ENCODE peak calls at places on chromosomes 16 and 17, in seven cellular contexts. Y is cardiac fibroblast, H is A549, L is endodermal cell, E is AG10803, J is HCT116, R is pancreas. K is an unnamed sample.

GRCh38 chr17:1058423-1059130 is 61.6 kb downstream of the TIMM22 start:
- DNase-seq in L (peak; percentile 95), Y (peak; percentile 40), R (peak; percentile 60), E (peak; percentile 24), H (peak; percentile 76), J (peak; percentile 51), K (no peak)

GRCh38 chr17:82399030-82399429 is 19.1 kb upstream of the HEXD start:
- DNase-seq in H (no peak), L (no peak), J (no peak), R (no peak), E (peak; percentile 99), Y (peak; percentile 71), K (no peak)

GRCh38 chr17:63974594-63975192 is 2.0 kb upstream of the SCN4A start:
- DNase-seq in H (no peak), R (no peak), E (peak; percentile 41), L (peak; percentile 77), J (peak; percentile 57), Y (no peak), K (no peak)

GRCh38 chr17:58320570-58321323 is 7.8 kb downstream of the TSPOAP1 start:
- DNase-seq in R (no peak), L (peak; percentile 37), Y (no peak), H (no peak), E (no peak), J (no peak), K (no peak)

GRCh38 chr17:66349549-66350245 is 47.3 kb downstream of the PRKCA start:
- DNase-seq in L (peak; percentile 75), E (no peak), R (no peak), J (no peak), H (no peak), Y (no peak), K (no peak)

GRCh38 chr17:82648761-82649474 is 674 bp upstream of the WDR45B start:
- DNase-seq in J (no peak), E (no peak), R (peak; percentile 82), L (no peak), H (peak; percentile 38), Y (no peak), K (no peak)

GRCh38 chr16:85557976-85558589 is 55.0 kb upstream of the GSE1 start:
- DNase-seq in Y (no peak), E (no peak), H (no peak), R (no peak), L (peak; percentile 71), J (no peak), K (no peak)

GRCh38 chr16:58615280-58615679 is 14.3 kb downstream of the CNOT1 start:
- DNase-seq in Y (peak; percentile 6), H (no peak), L (no peak), R (no peak), J (no peak), E (peak; percentile 50), K (no peak)

GRCh38 chr17:76088041-76088867 is 9.3 kb downstream of the ZACN start:
- DNase-seq in L (peak; percentile 88), Y (no peak), R (no peak), E (no peak), H (no peak), J (no peak), K (no peak)

GRCh38 chr17:19376799-19377198 is 1.5 kb upstream of the MAPK7 start:
- DNase-seq in J (peak; percentile 33), H (no peak), R (no peak), E (no peak), L (peak; percentile 34), Y (no peak), K (no peak)

GRCh38 chr17:42126836-42127235 is 4.2 kb downstream of the HSPB9 start:
- DNase-seq in H (no peak), R (no peak), J (no peak), L (no peak), E (no peak), Y (no peak), K (no peak)

GRCh38 chr17:82449136-82449882 is 1.2 kb downstream of the CYBC1 start:
- DNase-seq in L (peak; percentile 82), Y (no peak), E (no peak), J (no peak), H (no peak), R (no peak), K (no peak)

GRCh38 chr17:59538195-59538909 is 27.1 kb upstream of the DHX40 start:
- DNase-seq in J (no peak), H (no peak), Y (no peak), E (no peak), R (no peak), L (no peak), K (no peak)

GRCh38 chr17:83200231-83200699 is 120.9 kb downstream of the METRNL start:
- DNase-seq in Y (no peak), R (peak; percentile 62), H (no peak), L (no peak), E (peak; percentile 90), J (no peak), K (no peak)

GRCh38 chr17:73695035-73695738 is 50.9 kb upstream of the SDK2 start:
- DNase-seq in H (no peak), J (no peak), L (peak; percentile 33), E (no peak), R (no peak), Y (no peak), K (no peak)

GRCh38 chr17:50817142-50817751 is 18.1 kb upstream of the WFIKKN2 start:
- DNase-seq in E (no peak), J (peak; percentile 34), R (peak; percentile 61), L (peak; percentile 83), Y (peak; percentile 43), H (peak; percentile 43), K (no peak)

GRCh38 chr17:71339219-71339618 is 781.6 kb upstream of the SOX9 start:
- DNase-seq in R (no peak), J (no peak), L (no peak), H (no peak), E (no peak), Y (peak; percentile 55), K (peak; percentile 39)

GRCh38 chr17:7237761-7238417 is 1.4 kb downstream of the PHF23 start:
- DNase-seq in Y (peak; percentile 79), J (no peak), H (peak; percentile 78), R (peak; percentile 91), L (peak; percentile 95), E (peak; percentile 57), K (no peak)

DNA sequence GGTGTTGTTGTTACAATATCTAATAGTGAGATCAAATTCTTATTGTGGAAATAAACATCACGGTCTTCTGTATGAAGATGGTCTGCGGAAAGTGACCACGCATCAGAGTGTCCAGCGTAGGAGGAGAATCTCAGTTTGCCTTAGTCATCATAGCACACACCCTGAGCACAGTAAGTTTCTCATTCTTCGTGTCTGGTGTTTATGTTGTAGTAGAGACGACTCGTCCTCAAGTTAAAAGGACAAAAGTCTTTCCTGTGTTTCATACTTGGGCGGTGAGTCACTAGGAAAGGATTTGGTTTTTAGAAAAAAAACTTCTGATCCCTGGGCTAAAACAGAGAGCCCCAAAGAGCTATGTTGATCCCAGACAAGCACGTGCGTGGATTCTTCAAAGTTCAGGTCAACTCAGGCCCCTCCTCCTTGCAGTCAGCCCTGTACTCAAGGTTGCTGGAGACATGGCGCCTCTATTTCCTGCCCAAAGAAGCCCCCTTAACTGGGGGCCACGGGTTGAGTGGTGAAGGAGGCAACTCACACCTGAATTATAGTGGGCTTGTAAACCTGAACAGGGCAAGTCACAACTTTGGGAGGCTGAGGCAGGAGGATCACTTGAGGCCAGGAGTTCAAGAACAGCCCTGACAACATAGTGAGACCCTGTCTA is 170.4 kb downstream of the ZFHX3 start:
- DNase-seq in Y (peak; percentile 77), R (no peak), H (peak; percentile 75), J (peak; percentile 83), E (peak; percentile 80), L (peak; percentile 60), K (peak; percentile 77)
- H3K4me3 ChIP-seq in Y (no peak overlapping the region), R (no peak overlapping the region), H (no peak overlapping the region), J (peak overlapping the region; percentile 32), E (no peak overlapping the region), L (no peak overlapping the region), K (no peak overlapping the region)

GRCh38 chr17:49498037-49498615 is 3.0 kb downstream of the NGFR start:
- DNase-seq in E (no peak), Y (no peak), J (no peak), R (no peak), H (peak; percentile 51), L (peak; percentile 88), K (no peak)
- TF ChIP-seq CTCF in E (no peak), Y (no peak), J (peak; percentile 20), R (no peak), H (no peak), L (peak; percentile 69), K (peak; percentile 20)

DNA sequence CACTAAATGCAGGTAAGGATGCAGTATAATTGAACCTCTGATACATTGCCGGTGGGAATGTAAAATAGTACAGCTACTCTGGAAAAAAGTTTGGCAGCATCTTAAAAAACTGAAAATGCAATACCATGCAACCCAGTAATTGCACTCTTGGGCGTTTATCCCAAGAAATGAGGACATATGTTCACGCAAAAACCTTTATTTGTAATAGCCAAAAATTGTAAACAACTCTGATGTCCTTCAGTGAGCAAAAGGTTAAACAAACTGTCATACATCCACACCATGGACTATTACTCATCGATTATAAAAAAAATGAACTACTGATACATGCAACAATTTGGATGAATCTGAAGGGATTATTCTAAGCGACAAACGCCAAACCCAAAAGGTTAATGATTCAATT is 16.9 kb downstream of the SYNRG start:
- DNase-seq in L (no peak), H (no peak), J (no peak), R (no peak), Y (no peak), E (peak; percentile 17), K (no peak)
- H3K4me3 ChIP-seq in L (no peak overlapping the region), H (no peak overlapping the region), J (no peak overlapping the region), R (no peak overlapping the region), Y (no peak overlapping the region), E (no peak overlapping the region), K (no peak overlapping the region)

GRCh38 chr17:78316115-78316866 is 43.6 kb downstream of the SOCS3 start:
- DNase-seq in Y (no peak), L (peak; percentile 86), E (no peak), J (no peak), R (no peak), H (peak; percentile 61), K (no peak)

GRCh38 chr17:78313735-78314648 is 45.9 kb downstream of the SOCS3 start:
- DNase-seq in R (peak; percentile 86), J (peak; percentile 92), Y (peak; percentile 86), E (peak; percentile 45), H (peak; percentile 95), L (peak; percentile 98), K (no peak)

GRCh38 chr17:78315355-78316114 is 44.3 kb downstream of the SOCS3 start:
- DNase-seq in H (peak; percentile 94), Y (peak; percentile 94), L (peak; percentile 86), R (peak; percentile 60), J (peak; percentile 88), E (peak; percentile 83), K (no peak)

GRCh38 chr17:78316867-78317816 is 42.7 kb downstream of the SOCS3 start:
- DNase-seq in H (peak; percentile 84), Y (peak; percentile 56), E (no peak), L (peak; percentile 96), J (no peak), R (no peak), K (no peak)

DNA sequence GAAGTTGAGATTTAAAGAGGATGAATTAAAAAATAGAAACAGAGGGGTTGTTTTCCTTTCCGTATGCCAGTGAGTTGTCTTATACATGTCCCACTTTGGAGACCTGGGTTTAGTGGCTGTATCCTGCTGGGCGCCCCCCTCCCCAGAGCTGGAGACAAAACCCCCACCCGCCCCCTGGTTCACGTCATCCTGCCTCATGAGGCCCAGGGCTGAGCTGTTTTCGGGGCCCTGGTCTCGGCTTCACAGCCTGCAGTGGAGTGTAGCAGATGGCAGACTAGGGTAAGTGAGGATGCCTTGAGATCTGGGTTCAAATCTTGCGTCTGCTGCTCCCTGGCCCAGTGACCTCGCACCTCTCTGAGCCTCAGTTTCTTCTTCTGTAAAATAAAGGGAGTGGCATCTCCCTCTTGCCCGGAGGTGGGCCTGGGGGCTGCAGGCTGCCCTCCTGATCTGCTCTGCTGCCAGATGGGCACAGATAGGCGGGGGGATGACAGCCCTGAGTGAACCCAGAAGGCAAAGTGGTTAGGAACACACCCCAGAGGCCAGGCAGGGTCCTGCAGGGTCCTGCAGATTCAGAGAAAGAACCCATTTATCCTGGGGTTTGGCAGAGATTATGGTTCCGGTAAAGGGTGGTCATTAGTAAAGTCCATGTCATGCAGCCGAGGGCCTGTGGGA is 45.1 kb downstream of the SOCS3 start:
- DNase-seq in R (no peak), H (no peak), Y (no peak), L (peak; percentile 82), J (no peak), E (no peak), K (no peak)
- TF ChIP-seq CTCF in R (no peak), H (no peak), Y (no peak), L (peak; percentile 62), J (peak; percentile 37), E (no peak), K (no peak)